ENCODE peak calls at places on chromosomes 5 and 9, in four cellular contexts. T is pancreas, K is ovary, F is A673. H is an unnamed sample. For H3K4me1 and H3K9me3, the result is how much of the 10 kb centered on the place peaks cover.

GRCh38 chr9:94472766-94473165 is 82.1 kb upstream of the PCAT7 start:
- DNase-seq in T (no peak), K (no peak), F (no peak), H (no peak)

GRCh38 chr5:35884125-35884788 is 27.6 kb downstream of the IL7R start:
- DNase-seq in T (no peak), K (no peak), F (peak), H (no peak)

GRCh38 chr9:34072410-34072809 is 23.7 kb upstream of the UBAP2 start:
- DNase-seq in T (no peak), K (no peak), F (no peak), H (no peak)

GRCh38 chr5:126641387-126641786 is 40.6 kb downstream of the PHAX start:
- DNase-seq in T (no peak), K (no peak), F (no peak), H (no peak)

GRCh38 chr5:37837101-37838032 is 2.5 kb downstream of the GDNF start:
- DNase-seq in T (peak), K (peak), F (peak), H (peak)

GRCh38 chr5:3341446-3342240 is 254.0 kb upstream of the IRX1 start:
- DNase-seq in T (no peak), K (no peak), F (no peak), H (no peak)

GRCh38 chr9:99588747-99589146 is 232.9 kb upstream of the NR4A3 start:
- DNase-seq in T (no peak), K (no peak), F (no peak), H (no peak)

GRCh38 chr5:50724262-50724661 is 57.8 kb downstream of the PARP8 start:
- DNase-seq in T (no peak), K (no peak), F (no peak), H (no peak)

GRCh38 chr5:169758886-169759285 is 121.8 kb downstream of the DOCK2 start:
- DNase-seq in T (no peak), K (no peak), F (no peak), H (no peak)

GRCh38 chr9:37938121-37938906 is 34.4 kb upstream of the SLC25A51 start:
- DNase-seq in T (peak), K (peak), F (peak), H (no peak)

GRCh38 chr5:9313751-9314150 is 232.1 kb downstream of the SEMA5A start:
- DNase-seq in T (no peak), K (no peak), F (no peak), H (no peak)

GRCh38 chr9:71562140-71562539 is 206.2 kb downstream of the CEMIP2 start:
- DNase-seq in T (no peak), K (no peak), F (no peak), H (no peak)

GRCh38 chr9:35658894-35659220 is 765 bp downstream of the CCDC107 start:
- DNase-seq in T (no peak), K (no peak), F (peak), H (no peak)

GRCh38 chr5:113345261-113345940 is 89.4 kb downstream of the TSSK1B start:
- DNase-seq in T (no peak), K (no peak), F (no peak), H (no peak)

GRCh38 chr5:157354825-157355224 is 88.9 kb downstream of the CYFIP2 start:
- DNase-seq in T (no peak), K (no peak), F (peak), H (no peak)

GRCh38 chr5:159533197-159533596 is 202.9 kb upstream of the IL12B start:
- DNase-seq in T (no peak), K (no peak), F (no peak), H (no peak)

GRCh38 chr5:134092875-134093274 is 21.6 kb upstream of the TCF7 start:
- DNase-seq in T (peak), K (no peak), F (no peak), H (no peak)

GRCh38 chr9:78365979-78366697 is 69.2 kb downstream of the PSAT1 start:
- DNase-seq in T (no peak), K (no peak), F (peak), H (peak)

GRCh38 chr5:95699337-95699736 is 16.5 kb upstream of the SPATA9 start:
- DNase-seq in T (no peak), K (no peak), F (no peak), H (no peak)

GRCh38 chr5:124059200-124059599 is 547.2 kb downstream of the CSNK1G3 start:
- DNase-seq in T (no peak), K (no peak), F (no peak), H (no peak)

GRCh38 chr9:33952066-33952465 is 96.6 kb downstream of the UBAP2 start:
- DNase-seq in T (no peak), K (no peak), F (no peak), H (no peak)

GRCh38 chr9:101438523-101438922 is 2.9 kb upstream of the ALDOB start:
- DNase-seq in T (no peak), K (no peak), F (no peak), H (no peak)

GRCh38 chr9:101433229-101433628 is 2.3 kb downstream of the ALDOB start:
- DNase-seq in T (no peak), K (no peak), F (no peak), H (no peak)

GRCh38 chr9:101437806-101438232 is 2.2 kb upstream of the ALDOB start:
- DNase-seq in T (peak), K (no peak), F (no peak), H (no peak)

GRCh38 chr9:101434990-101435389 is 584 bp downstream of the ALDOB start:
- DNase-seq in T (no peak), K (no peak), F (no peak), H (no peak)

DNA sequence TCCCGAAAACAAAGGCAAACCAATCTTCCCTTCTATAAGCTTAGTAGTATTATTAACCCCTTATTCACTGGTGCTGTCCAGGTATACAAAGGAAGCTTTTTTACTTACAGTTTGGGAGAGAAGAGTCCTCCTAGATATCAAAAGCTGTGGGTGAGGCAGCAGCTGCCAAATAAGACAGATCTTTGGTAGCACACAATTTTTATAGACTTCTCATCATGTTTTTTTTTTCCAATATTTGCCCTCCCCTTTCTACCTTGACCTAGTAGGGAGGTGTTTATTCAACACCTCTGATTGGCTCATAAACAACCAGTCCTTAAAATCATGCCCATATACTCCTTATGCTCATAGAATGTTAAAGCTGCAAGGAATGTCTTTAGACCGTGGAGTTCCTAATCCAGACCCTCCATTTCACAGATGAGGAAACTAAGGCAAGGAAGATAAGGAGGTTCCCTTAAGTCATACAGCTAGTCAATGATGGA is at the start of gene ALDOB:
- DNase-seq in T (no peak), K (no peak), F (no peak), H (no peak)
- H3K4me3 ChIP-seq in T (peak), K (no peak), F (no peak), H (no peak)

GRCh38 chr5:13211064-13211463 is 733.4 kb downstream of the DNAH5 start:
- DNase-seq in T (no peak), K (no peak), F (no peak), H (no peak)
- H3K4me1 ChIP-seq in T (under half), K (under half), F (under half), H (under half)

DNA sequence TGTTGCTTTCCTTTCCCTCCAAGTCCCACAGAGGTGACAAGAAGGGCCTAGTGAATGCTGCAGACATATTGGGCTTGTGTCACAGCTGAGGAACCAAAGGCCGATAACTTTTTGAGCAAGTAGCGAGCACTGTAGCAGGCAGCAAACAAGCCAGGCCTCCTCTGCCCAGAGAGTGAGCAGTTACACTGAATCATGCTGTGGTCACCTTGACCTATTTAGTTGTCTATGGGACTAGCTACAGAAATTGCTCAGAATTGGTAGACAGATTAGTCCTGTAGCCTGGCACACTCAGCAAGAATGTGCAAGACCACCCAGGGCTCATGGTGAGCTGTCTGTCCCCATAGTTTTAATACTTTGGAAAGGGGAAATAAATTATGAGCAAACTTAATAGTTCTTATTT is 25.2 kb downstream of the ZCCHC9 start:
- DNase-seq in T (no peak), K (no peak), F (no peak), H (no peak)
- H3K9me3 ChIP-seq in T (under half), K (under half), F (under half), H (under half)

DNA sequence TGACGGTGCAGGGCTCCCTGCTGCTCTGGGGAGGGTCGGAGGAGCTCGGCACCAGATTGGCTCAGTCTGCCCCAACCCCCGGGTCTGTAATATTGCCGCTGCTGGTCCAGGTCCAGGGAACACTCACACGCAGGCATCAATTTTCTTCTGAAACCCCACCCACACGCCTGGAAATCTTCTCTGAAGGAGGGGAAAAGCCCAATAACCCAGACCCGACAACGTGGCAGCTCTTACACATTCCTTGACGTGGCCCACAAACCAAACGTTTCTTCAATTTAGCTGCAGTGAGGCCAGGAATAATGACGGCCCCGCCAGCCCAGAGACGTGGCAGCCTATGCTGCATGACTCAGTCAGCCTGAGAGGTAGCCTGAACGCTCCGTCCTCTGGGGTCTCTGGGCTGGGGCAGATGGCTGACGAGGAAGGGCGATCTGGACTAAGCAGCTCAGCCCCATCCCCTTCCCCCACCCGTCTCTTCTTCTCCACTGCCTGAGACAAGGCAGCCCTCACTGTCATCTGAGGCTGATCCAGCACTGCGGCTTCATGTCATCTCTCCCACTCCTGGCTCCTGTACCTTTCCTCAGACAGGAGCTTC is 9.9 kb upstream of the SPARC start:
- DNase-seq in T (no peak), K (peak), F (peak), H (no peak)
- H3K4me3 ChIP-seq in T (no peak), K (no peak), F (no peak), H (no peak)

H was measured in HAP-1.